ENCODE peak calls at places on chromosomes 5 and 9, in eight cellular contexts. Y is activated CD4-positive, alpha-beta memory T cell treated with anti-CD3 and anti-CD28 coated beads, Interleukin-2, amount 10 ng/mL, durations not matched to agents 7 days and 5 days; T is HTR-8/SVneo; P is kidney epithelial cell; F is NCI-H774; G is T-helper 9 cell; J is mammary epithelial cell; D is SIG-M5. N is an unnamed sample.

GRCh38 chr5:74810915-74811314 is 43.9 kb downstream of the NSA2 start:
- DNase-seq in J (peak), G (no peak), P (no peak), Y (no peak), T (no peak), F (no peak), D (no peak), N (no peak)

GRCh38 chr9:124297553-124297905 is 39.8 kb downstream of the NEK6 start:
- DNase-seq in D (no peak), P (peak), G (no peak), F (no peak), J (peak), T (peak), Y (no peak), N (no peak)

GRCh38 chr5:21806943-21807342 is 1046.2 kb downstream of the CDH12 start:
- DNase-seq in F (no peak), D (no peak), T (no peak), G (no peak), J (peak), Y (no peak), P (no peak), N (peak)

GRCh38 chr9:81687521-81688261 is 1.7 kb downstream of the TLE1 start:
- DNase-seq in P (no peak), G (no peak), T (peak), J (peak), F (no peak), Y (no peak), D (no peak), N (no peak)

GRCh38 chr5:134114886-134115805 is 665 bp downstream of the TCF7 start:
- DNase-seq in G (peak), J (no peak), F (no peak), T (peak), Y (peak), D (no peak), P (no peak), N (no peak)

GRCh38 chr9:76490249-76490990 is 31.4 kb downstream of the GCNT1 start:
- DNase-seq in T (no peak), G (no peak), D (no peak), Y (no peak), J (no peak), F (no peak), P (no peak), N (peak)

GRCh38 chr5:58239731-58240130 is 220.2 kb downstream of the PLK2 start:
- DNase-seq in Y (no peak), J (no peak), T (no peak), D (no peak), G (no peak), F (no peak), P (no peak), N (no peak)

GRCh38 chr5:112822456-112822855 is 38.6 kb upstream of the SRP19 start:
- DNase-seq in T (no peak), F (no peak), G (no peak), J (no peak), P (no peak), D (no peak), Y (no peak), N (no peak)

GRCh38 chr9:85521331-85522197 is 220.2 kb downstream of the AGTPBP1 start:
- DNase-seq in Y (no peak), F (no peak), J (no peak), G (no peak), T (no peak), P (no peak), D (no peak), N (no peak)

GRCh38 chr5:154143121-154143725 is 47.3 kb upstream of the GALNT10 start:
- DNase-seq in T (no peak), D (no peak), F (no peak), P (peak), Y (no peak), J (no peak), G (no peak), N (no peak)

GRCh38 chr5:36875789-36876388 is 680 bp upstream of the NIPBL start:
- DNase-seq in J (peak), F (peak), D (no peak), T (peak), G (peak), Y (peak), P (no peak), N (peak)

GRCh38 chr9:128409450-128409849 is 11.2 kb upstream of the CERCAM start:
- DNase-seq in P (no peak), Y (no peak), F (no peak), T (no peak), G (no peak), J (no peak), D (no peak), N (no peak)

GRCh38 chr5:15993934-15994333 is 185.7 kb downstream of the MARCHF11 start:
- DNase-seq in J (no peak), F (no peak), T (no peak), G (no peak), Y (no peak), P (no peak), D (no peak), N (no peak)

GRCh38 chr5:120615967-120616645 is 152.0 kb downstream of the PRR16 start:
- DNase-seq in D (no peak), T (no peak), G (no peak), F (no peak), J (peak), P (peak), Y (no peak), N (no peak)

GRCh38 chr5:92309336-92309991 is 926.3 kb upstream of the ARRDC3 start:
- DNase-seq in J (peak), G (no peak), T (peak), D (no peak), P (no peak), Y (no peak), F (peak), N (no peak)

GRCh38 chr9:93224591-93224990 is 40.7 kb downstream of the WNK2 start:
- DNase-seq in J (peak), P (no peak), Y (no peak), T (no peak), D (no peak), G (no peak), F (peak), N (no peak)

GRCh38 chr5:66958984-66959641 is 237.5 kb downstream of the CD180 start:
- DNase-seq in T (no peak), P (peak), F (peak), D (no peak), J (peak), Y (no peak), G (no peak), N (no peak)

GRCh38 chr5:14165375-14166091 is 22.4 kb downstream of the TRIO start:
- DNase-seq in Y (no peak), F (no peak), G (no peak), J (peak), T (peak), D (no peak), P (peak), N (no peak)

GRCh38 chr5:135980650-135981049 is 25.9 kb upstream of the LECT2 start:
- DNase-seq in T (no peak), Y (no peak), D (no peak), F (no peak), P (no peak), J (no peak), G (no peak), N (no peak)

GRCh38 chr9:96617439-96618185 is 2.0 kb downstream of the CDC14B start:
- DNase-seq in G (no peak), P (no peak), D (no peak), J (no peak), T (no peak), F (no peak), Y (no peak), N (no peak)

N was measured in GF-D8.